ENCODE peak calls at places on chromosomes 12 and 14, in seven cellular contexts. X, S, K, E, V, T and B are unnamed samples.

GRCh38 chr12:120849765-120850164 is 54.4 kb downstream of the SPPL3 start:
- DNase-seq in X (no peak), S (no peak), K (no peak), E (no peak), V (no peak), T (no peak), B (no peak)

GRCh38 chr14:78327426-78328210 is 157.4 kb downstream of the NRXN3 start:
- DNase-seq in X (no peak), S (no peak), K (no peak), E (no peak), V (no peak), T (no peak), B (no peak)

GRCh38 chr12:90841336-90841735 is 113.6 kb downstream of the CCER1 start:
- DNase-seq in X (no peak), S (no peak), K (no peak), E (no peak), V (no peak), T (no peak), B (no peak)

GRCh38 chr12:110844551-110845395 is 2.0 kb upstream of the CCDC63 start:
- DNase-seq in X (no peak), S (no peak), K (no peak), E (no peak), V (no peak), T (no peak), B (no peak)

GRCh38 chr14:90444077-90444696 is 47.4 kb downstream of the CALM1 start:
- DNase-seq in X (no peak), S (peak), K (no peak), E (no peak), V (no peak), T (no peak), B (no peak)

GRCh38 chr12:4194661-4195060 is 78.9 kb upstream of the CCND2 start:
- DNase-seq in X (no peak), S (no peak), K (no peak), E (no peak), V (peak), T (no peak), B (no peak)

GRCh38 chr12:7090222-7090998 is 1.8 kb downstream of the C1R start:
- DNase-seq in X (peak), S (no peak), K (no peak), E (no peak), V (no peak), T (no peak), B (no peak)

GRCh38 chr14:75428230-75429104 is 645 bp downstream of the JDP2 start:
- DNase-seq in X (no peak), S (peak), K (no peak), E (peak), V (peak), T (no peak), B (peak)

GRCh38 chr14:97747282-97747681 is 950.1 kb downstream of the VRK1 start:
- DNase-seq in X (no peak), S (no peak), K (no peak), E (no peak), V (no peak), T (no peak), B (no peak)

GRCh38 chr12:27123642-27124041 is 41.3 kb upstream of the C12orf71 start:
- DNase-seq in X (no peak), S (no peak), K (no peak), E (no peak), V (no peak), T (no peak), B (no peak)

GRCh38 chr12:8078400-8078799 is 3.7 kb upstream of the NECAP1 start:
- DNase-seq in X (no peak), S (no peak), K (peak), E (no peak), V (no peak), T (no peak), B (no peak)

DNA sequence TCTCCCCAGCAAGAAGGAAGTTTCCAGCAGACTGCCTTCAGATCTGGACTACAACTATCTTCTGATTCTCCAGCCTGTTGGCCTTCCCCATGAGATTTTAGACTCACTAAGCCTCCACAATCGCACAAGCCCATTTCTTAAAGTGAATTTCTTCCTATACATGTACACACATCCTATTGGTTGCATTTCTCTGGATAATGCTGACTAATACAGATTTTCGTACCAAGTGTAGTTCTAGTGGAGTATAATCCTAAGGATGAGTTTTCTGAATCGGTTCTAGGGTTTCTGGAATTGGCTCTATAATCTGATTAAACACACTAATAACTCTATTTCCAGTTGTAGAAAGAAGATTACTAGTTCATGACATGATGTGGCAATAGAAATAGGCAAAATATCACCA is 53.3 kb downstream of the C12orf50 start:
- DNase-seq in X (no peak), S (no peak), K (no peak), E (no peak), V (no peak), T (no peak), B (no peak)
- H3K27ac ChIP-seq in X (no peak), S (no peak), K (no peak), E (no peak), V (no peak), T (no peak), B (no peak)

DNA sequence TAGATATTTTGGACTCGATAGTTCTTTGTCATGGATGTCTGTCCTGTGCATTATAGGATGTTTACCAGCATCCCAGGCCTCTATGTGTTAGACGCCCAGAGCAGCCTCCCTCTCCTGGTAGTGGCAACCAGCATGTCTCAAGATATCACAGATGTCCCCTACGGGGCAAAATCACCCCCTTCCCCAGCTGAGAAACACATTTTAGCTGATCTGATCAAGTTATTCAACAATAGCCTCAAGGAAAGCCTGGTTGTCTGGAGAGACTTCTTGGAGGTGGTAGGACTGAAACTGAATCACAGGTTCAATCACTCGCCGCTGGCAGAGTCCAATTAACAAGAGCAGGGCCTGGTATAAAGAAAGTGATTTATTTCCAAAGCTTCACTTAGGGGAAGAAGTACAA is 17.6 kb downstream of the BDKRB1 start:
- DNase-seq in X (no peak), S (no peak), K (no peak), E (no peak), V (no peak), T (no peak), B (no peak)
- TF ChIP-seq POLR2AphosphoS5 in X (no peak), S (no peak), K (no peak), E (no peak), V (no peak), T (no peak), B (no peak)

DNA sequence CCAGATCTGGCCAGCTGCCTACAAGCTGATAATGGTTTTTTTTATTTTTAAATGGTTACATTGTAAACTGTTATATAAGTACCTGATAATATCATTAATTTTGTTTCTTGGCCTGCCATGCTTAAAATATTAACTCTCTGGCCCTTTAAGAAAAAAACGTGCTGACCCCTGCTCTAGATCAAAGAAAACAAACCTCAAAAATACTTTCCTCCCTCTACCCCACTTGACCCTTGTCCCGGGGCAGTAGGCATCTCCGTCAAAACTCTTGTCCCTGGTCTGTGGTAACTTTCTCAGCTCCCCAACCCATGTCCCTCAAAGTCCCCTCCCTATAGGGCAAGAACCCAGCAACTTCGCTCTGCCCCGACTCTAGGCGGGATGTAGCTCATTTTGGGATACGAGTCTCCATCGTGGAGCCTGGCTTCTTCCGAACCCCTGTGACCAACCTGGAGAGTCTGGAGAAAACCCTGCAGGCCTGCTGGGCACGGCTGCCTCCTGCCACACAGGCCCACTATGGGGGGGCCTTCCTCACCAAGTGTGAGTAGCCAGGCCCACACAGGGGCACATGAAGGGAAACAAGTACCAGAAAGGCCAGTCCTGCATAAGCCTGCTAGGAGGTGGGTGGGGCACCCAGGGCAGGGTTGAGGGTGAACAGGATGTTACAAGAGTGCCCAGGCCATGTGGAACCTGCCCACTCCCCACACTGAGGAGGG is 3.5 kb downstream of the RDH5 start:
- DNase-seq in X (no peak), S (no peak), K (no peak), E (no peak), V (no peak), T (peak), B (peak)
- TF ChIP-seq POLR2A in X (no peak), S (no peak), K (no peak), E (no peak), V (no peak), T (no peak), B (no peak)

GRCh38 chr12:56151672-56152131 is 685 bp upstream of the MYL6B start:
- DNase-seq in X (no peak), S (peak), K (peak), E (peak), V (no peak), T (peak), B (no peak)

GRCh38 chr12:56152756-56153137 is 360 bp downstream of the MYL6B start:
- DNase-seq in X (no peak), S (no peak), K (no peak), E (no peak), V (no peak), T (no peak), B (no peak)

GRCh38 chr12:56150563-56150962 is 1.8 kb upstream of the MYL6B start:
- DNase-seq in X (no peak), S (no peak), K (no peak), E (no peak), V (no peak), T (no peak), B (no peak)

GRCh38 chr12:56153291-56154065 is 1.1 kb downstream of the MYL6B start:
- DNase-seq in X (no peak), S (no peak), K (no peak), E (no peak), V (no peak), T (no peak), B (no peak)

DNA sequence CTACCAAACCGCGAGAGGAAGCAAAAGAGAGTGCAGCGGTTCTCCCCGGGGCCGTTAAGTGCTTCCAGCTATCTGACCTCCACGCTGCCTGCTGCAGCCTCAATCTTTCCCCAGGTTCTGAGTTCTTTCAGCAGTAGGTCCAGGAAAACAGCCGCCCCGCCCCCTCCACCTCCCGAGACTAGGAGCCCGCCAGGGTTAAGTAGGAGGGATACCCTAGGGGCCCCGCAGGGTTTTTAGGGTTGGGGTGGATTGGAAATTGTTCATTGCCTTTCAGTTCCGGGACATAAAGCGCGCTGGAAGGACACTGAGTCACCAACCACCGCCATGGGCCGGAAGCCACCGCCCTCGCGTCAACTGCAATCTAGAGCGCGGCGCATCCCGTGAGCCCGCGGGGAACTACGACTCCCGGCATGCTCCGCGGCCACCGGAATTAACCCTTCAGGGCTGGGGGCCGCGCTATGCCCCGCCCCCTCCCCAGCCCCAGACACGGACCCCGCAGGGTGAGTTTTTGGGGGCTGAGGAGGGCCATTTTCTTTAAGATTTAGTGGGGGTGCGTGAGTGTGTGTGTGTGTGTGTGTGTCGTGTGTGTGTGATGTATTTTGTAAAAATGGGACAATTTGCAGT is at the start of gene MYL6B:
- DNase-seq in X (peak), S (peak), K (peak), E (peak), V (peak), T (peak), B (peak)
- H3K27ac ChIP-seq in X (peak), S (peak), K (peak), E (peak), V (peak), T (peak), B (peak)

DNA sequence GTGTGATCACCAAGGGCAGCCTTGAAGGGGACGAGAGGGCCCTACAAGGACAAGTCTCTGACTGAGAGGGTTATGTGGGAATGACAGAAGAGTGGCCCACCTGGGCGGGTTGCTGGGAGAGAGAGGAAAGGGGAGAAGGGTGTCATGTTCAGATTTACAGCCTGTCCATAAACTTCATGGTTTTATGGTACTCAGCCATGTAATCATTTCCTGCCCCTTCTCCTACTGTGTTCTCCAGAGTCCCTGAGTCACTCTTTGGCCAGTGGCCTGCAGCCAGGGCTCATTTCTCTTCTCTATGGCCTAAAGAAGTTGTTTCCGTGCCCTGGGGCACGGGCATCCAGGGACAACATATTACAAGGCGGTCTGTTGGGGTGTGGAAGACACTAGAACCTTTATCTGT is 26.7 kb downstream of the DDX47 start:
- DNase-seq in X (no peak), S (no peak), K (peak), E (peak), V (no peak), T (no peak), B (no peak)
- TF ChIP-seq POLR2AphosphoS5 in X (no peak), S (no peak), K (peak), E (no peak), V (no peak), T (no peak), B (no peak)

GRCh38 chr12:129900306-129900705 is 3.5 kb downstream of the TMEM132D start:
- DNase-seq in X (no peak), S (no peak), K (no peak), E (no peak), V (peak), T (no peak), B (no peak)
- TF ChIP-seq POLR2A in X (no peak), S (no peak), K (no peak), E (no peak), V (no peak), T (no peak), B (no peak)

GRCh38 chr12:94872671-94873367 is 130.7 kb downstream of the NDUFA12 start:
- DNase-seq in X (no peak), S (peak), K (no peak), E (no peak), V (peak), T (no peak), B (no peak)
- H3K27ac ChIP-seq in X (no peak), S (no peak), K (peak), E (no peak), V (peak), T (no peak), B (peak)